ENCODE peak calls at places on chromosomes 13 and 19, in ten cellular contexts. O is neural crest cell; B is GM23338; G is epithelial cell of esophagus; F is activated CD8-positive, alpha-beta T cell treated with anti-CD3 and anti-CD28 coated beads for 36 hours; P is progenitor cell of endocrine pancreas; A is IMR-90; X is upper lobe of right lung; T is fibroblast of the aortic adventitia; H is lung. U is an unnamed sample.

GRCh38 chr13:49446473-49446872 is 2.4 kb downstream of the SETDB2 start:
- DNase-seq in O (no peak), B (no peak), G (no peak), F (no peak), P (no peak), A (no peak), X (no peak), T (no peak), H (no peak), U (no peak)

GRCh38 chr13:24627090-24627714 is 53.0 kb upstream of the ATP12A start:
- DNase-seq in O (peak), B (peak), G (peak), F (no peak), P (peak), A (no peak), X (no peak), T (no peak), H (no peak), U (peak)

GRCh38 chr13:109196896-109197295 is 567.5 kb downstream of the MYO16 start:
- DNase-seq in O (peak), B (peak), G (no peak), F (no peak), P (no peak), A (no peak), X (no peak), T (no peak), H (no peak), U (no peak)

GRCh38 chr19:58037927-58038687 is 4.3 kb downstream of the ZSCAN1 start:
- DNase-seq in O (no peak), B (peak), G (no peak), F (no peak), P (no peak), A (no peak), X (no peak), T (no peak), H (no peak), U (no peak)

GRCh38 chr19:3062165-3063105 is at the start of gene TLE5:
- DNase-seq in O (no peak), B (peak), G (peak), F (peak), P (no peak), A (no peak), X (peak), T (no peak), H (peak), U (no peak)

GRCh38 chr19:19067276-19068072 is 3.7 kb downstream of the SLC25A42 start:
- DNase-seq in O (no peak), B (no peak), G (no peak), F (no peak), P (no peak), A (no peak), X (no peak), T (peak), H (no peak), U (no peak)

GRCh38 chr19:57667220-57667619 is 1.5 kb upstream of the ZSCAN4 start:
- DNase-seq in O (no peak), B (peak), G (no peak), F (no peak), P (no peak), A (no peak), X (no peak), T (no peak), H (no peak), U (no peak)

GRCh38 chr13:99967498-99967883 is 4.1 kb downstream of the ZIC5 start:
- DNase-seq in O (no peak), B (no peak), G (no peak), F (no peak), P (no peak), A (no peak), X (no peak), T (no peak), H (no peak), U (no peak)

GRCh38 chr13:32139251-32139650 is 107.7 kb downstream of the FRY start:
- DNase-seq in O (no peak), B (no peak), G (no peak), F (no peak), P (no peak), A (no peak), X (no peak), T (no peak), H (no peak), U (no peak)

GRCh38 chr13:32010137-32010536 is 21.4 kb upstream of the FRY start:
- DNase-seq in O (no peak), B (no peak), G (no peak), F (no peak), P (no peak), A (peak), X (no peak), T (no peak), H (no peak), U (no peak)

GRCh38 chr13:29935309-29935981 is 85.0 kb upstream of the UBL3 start:
- DNase-seq in O (no peak), B (no peak), G (no peak), F (peak), P (no peak), A (no peak), X (no peak), T (no peak), H (no peak), U (no peak)

GRCh38 chr19:30649934-30650614 is 277.9 kb downstream of the ZNF536 start:
- DNase-seq in O (peak), B (peak), G (peak), F (peak), P (no peak), A (peak), X (no peak), T (peak), H (no peak), U (peak)

GRCh38 chr19:44552324-44552723 is 22.8 kb upstream of the CEACAM20 start:
- DNase-seq in O (peak), B (peak), G (peak), F (peak), P (peak), A (no peak), X (peak), T (peak), H (peak), U (no peak)

GRCh38 chr13:93118081-93118615 is 108.5 kb upstream of the GPC6 start:
- DNase-seq in O (no peak), B (no peak), G (no peak), F (no peak), P (no peak), A (no peak), X (no peak), T (no peak), H (no peak), U (no peak)

GRCh38 chr13:42170029-42170428 is 101.9 kb upstream of the AKAP11 start:
- DNase-seq in O (no peak), B (peak), G (no peak), F (no peak), P (no peak), A (no peak), X (no peak), T (no peak), H (no peak), U (no peak)

GRCh38 chr13:111880185-111880584 is 186.8 kb upstream of the SOX1 start:
- DNase-seq in O (no peak), B (no peak), G (no peak), F (no peak), P (no peak), A (no peak), X (no peak), T (no peak), H (no peak), U (no peak)

GRCh38 chr13:110713981-110714797 is 689 bp downstream of the ING1 start:
- DNase-seq in O (peak), B (peak), G (peak), F (peak), P (peak), A (peak), X (peak), T (peak), H (peak), U (no peak)

GRCh38 chr13:110713642-110713952 is at the start of gene ING1:
- DNase-seq in O (no peak), B (no peak), G (no peak), F (no peak), P (no peak), A (no peak), X (no peak), T (no peak), H (no peak), U (no peak)

GRCh38 chr13:110716235-110716505 is 2.7 kb downstream of the ING1 start:
- DNase-seq in O (no peak), B (peak), G (peak), F (peak), P (no peak), A (no peak), X (no peak), T (peak), H (peak), U (no peak)

GRCh38 chr13:110714798-110715394 is 1.4 kb downstream of the ING1 start:
- DNase-seq in O (peak), B (peak), G (peak), F (peak), P (peak), A (peak), X (peak), T (peak), H (peak), U (no peak)

DNA sequence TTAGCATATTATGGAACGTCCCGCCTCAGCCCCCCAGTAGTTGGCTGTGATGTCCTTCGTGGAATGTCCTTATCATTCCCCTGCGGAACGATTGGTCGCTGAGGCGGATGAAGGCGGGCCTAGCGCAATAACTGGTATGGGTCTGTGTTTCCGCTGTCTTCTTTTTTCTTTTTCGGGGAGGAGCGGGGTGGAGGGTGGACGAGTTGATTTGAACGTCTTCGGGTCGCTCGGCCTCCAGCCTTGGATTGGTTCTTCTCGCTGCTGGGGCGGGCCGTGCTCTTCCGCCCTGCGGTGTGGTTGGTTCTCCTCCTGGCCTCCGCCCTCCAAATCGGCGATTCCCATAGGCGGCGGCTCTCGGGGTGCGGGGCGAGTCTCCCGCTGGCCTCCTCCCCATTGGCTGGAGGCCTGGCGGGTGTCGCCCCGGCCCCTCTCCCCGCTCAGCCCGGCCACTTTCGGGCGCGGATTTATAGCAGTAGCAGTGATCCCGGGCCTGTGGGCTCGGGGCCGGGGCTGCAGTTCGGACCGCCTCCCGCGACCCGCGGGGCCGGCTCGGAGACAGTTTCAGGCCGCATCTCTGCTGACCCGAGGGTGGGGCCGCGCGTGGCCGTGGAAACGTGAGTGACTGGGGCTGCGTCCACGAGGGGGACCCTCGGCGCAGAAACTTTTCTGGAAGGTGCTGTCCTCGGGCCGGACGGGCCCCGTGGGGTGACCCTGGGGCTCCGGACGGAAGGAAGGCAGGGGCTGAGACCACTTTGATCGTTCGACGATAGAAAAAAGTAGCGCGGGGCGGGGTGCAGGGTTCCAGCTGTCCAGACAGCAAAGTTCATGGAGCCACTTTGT is 2.1 kb downstream of the ING1 start:
- DNase-seq in O (peak), B (peak), G (peak), F (peak), P (peak), A (peak), X (peak), T (peak), H (peak), U (peak)
- TF ChIP-seq CTCF in O (peak), B (no peak), G (peak), F (no peak), P (peak), A (no peak), X (peak), T (peak), H (no peak), U (no peak)

GRCh38 chr19:53912653-53913052 is 3.6 kb downstream of the CACNG7 start:
- DNase-seq in O (no peak), B (peak), G (no peak), F (peak), P (no peak), A (no peak), X (no peak), T (no peak), H (no peak), U (no peak)
- TF ChIP-seq CTCF in O (peak), B (peak), G (no peak), F (peak), P (peak), A (no peak), X (peak), T (peak), H (no peak), U (peak)

GRCh38 chr13:35460061-35460460 is 16.4 kb downstream of the MAB21L1 start:
- DNase-seq in O (no peak), B (no peak), G (no peak), F (no peak), P (no peak), A (no peak), X (no peak), T (no peak), H (no peak), U (no peak)
- TF ChIP-seq CTCF in O (no peak), B (no peak), G (no peak), F (no peak), P (no peak), A (no peak), X (no peak), T (no peak), H (no peak), U (no peak)

DNA sequence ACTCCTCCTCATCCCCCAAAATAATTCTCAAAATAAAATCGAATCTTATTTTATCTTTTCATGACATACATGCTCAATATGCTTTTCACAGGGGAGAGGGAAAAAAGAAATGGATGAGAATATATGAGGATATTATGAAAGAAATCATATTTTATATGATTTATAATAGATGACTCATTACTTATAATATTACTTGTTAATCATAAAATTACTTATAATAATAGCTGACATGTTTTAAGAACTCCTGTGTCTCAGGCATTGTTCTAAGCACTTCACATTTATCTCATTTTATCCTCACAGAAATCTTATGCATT is 3.0 kb upstream of the CEACAM3 start:
- DNase-seq in O (no peak), B (no peak), G (no peak), F (no peak), P (no peak), A (no peak), X (no peak), T (no peak), H (no peak), U (no peak)
- TF ChIP-seq CTCF in O (peak), B (no peak), G (no peak), F (no peak), P (no peak), A (no peak), X (no peak), T (no peak), H (no peak), U (no peak)

DNA sequence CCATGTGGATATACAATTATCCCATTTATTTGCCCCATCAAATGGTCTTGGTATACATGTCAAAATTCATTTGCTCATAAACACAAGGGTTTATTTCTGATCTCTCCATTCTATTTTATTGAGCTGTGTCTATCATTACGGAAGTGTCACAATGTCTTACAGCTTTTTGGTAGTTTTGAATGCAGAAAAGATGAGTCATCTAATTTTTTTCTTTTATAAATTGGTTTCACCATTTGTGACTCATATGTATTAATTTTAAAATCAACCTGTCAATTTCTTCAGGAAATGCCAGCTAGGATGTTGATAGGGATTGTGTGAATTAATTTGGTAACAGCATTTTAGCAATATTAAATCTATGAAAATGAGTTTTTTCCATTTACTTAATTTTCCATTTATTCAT is 2549.4 kb downstream of the PCDH9 start:
- DNase-seq in O (no peak), B (no peak), G (peak), F (no peak), P (no peak), A (no peak), X (no peak), T (no peak), H (no peak), U (no peak)
- TF ChIP-seq CTCF in O (no peak), B (no peak), G (no peak), F (no peak), P (no peak), A (no peak), X (no peak), T (no peak), H (no peak), U (no peak)

DNA sequence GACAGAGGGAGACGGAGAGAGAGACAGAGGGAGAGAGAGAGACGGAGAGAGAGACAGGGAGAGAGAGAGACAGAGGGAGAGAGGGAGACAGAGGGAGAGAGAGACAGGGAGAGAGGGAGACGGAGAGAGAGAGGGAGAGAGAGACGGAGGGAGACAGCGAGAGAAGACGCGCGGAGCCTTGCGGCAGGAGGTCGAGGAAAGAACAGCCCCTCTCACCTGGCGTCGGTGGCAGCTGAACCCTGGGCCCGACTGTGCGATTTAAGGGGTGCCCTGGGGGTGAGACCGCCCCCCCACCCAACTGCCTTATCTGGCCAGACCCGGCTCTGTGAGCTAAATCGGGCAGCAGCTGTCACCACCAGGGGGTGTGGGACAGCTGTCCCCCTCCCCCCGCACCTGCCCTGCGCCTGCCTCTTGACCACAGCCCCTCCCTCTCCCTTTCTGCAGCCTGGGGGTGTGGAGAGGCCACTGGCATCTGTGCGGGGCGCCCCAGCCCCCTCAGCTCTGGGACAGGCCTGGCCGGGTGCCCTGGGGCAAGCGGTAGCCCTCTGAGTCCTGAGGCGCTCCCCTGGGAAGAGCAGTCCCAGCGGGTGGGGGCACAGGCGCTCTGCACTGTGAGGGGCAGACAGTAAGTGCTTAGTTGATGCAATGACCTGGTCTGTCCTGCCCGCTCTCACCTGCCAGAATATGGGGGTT is 10.8 kb downstream of the JOSD2 start:
- DNase-seq in O (no peak), B (peak), G (no peak), F (peak), P (no peak), A (no peak), X (no peak), T (no peak), H (no peak), U (no peak)
- TF ChIP-seq CTCF in O (peak), B (peak), G (peak), F (no peak), P (peak), A (peak), X (no peak), T (no peak), H (no peak), U (no peak)

GRCh38 chr19:12272980-12273901 is 21.4 kb downstream of the ZNF44 start:
- DNase-seq in O (no peak), B (no peak), G (no peak), F (no peak), P (no peak), A (no peak), X (no peak), T (peak), H (no peak), U (no peak)

GRCh38 chr19:12272386-12272785 is 22.3 kb downstream of the ZNF44 start:
- DNase-seq in O (no peak), B (no peak), G (no peak), F (no peak), P (no peak), A (no peak), X (no peak), T (no peak), H (no peak), U (no peak)

GRCh38 chr19:12265921-12266704 is 28.6 kb downstream of the ZNF44 start:
- DNase-seq in O (no peak), B (peak), G (no peak), F (no peak), P (no peak), A (no peak), X (no peak), T (no peak), H (no peak), U (no peak)

GRCh38 chr19:12270854-12271253 is 23.8 kb downstream of the ZNF44 start:
- DNase-seq in O (no peak), B (no peak), G (no peak), F (no peak), P (no peak), A (no peak), X (no peak), T (no peak), H (no peak), U (no peak)
- TF ChIP-seq CTCF in O (no peak), B (no peak), G (no peak), F (no peak), P (no peak), A (no peak), X (no peak), T (no peak), H (no peak), U (no peak)

GRCh38 chr19:39046037-39046821 is 13.9 kb upstream of the FBXO27 start:
- DNase-seq in O (no peak), B (peak), G (no peak), F (no peak), P (no peak), A (no peak), X (no peak), T (peak), H (no peak), U (no peak)
- TF ChIP-seq CTCF in O (no peak), B (no peak), G (no peak), F (no peak), P (no peak), A (no peak), X (no peak), T (no peak), H (no peak), U (no peak)

GRCh38 chr19:41893899-41894298 is 10.9 kb downstream of the ARHGEF1 start:
- DNase-seq in O (no peak), B (peak), G (no peak), F (peak), P (no peak), A (peak), X (no peak), T (no peak), H (no peak), U (no peak)
- TF ChIP-seq CTCF in O (no peak), B (peak), G (no peak), F (no peak), P (no peak), A (peak), X (no peak), T (no peak), H (no peak), U (no peak)

DNA sequence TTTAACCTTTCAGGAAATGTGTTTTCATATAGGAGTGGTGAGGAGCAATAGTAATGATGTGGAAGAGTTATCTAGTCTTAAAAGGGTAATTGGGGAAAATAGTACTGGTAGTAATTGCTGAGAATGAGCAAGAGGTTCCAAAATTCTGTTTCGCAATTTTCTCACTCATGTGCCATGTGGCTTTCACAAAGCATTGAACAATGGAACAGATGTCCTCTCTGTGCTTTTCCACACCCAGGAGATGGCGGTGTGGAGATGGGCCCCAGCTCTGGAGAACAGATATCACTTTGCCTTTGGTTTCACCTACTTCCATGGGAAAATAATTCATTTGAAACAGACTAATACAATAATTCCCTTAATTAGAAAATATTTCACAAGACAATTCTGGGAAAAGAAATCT is 170.0 kb upstream of the SLC10A2 start:
- DNase-seq in O (no peak), B (peak), G (peak), F (no peak), P (no peak), A (no peak), X (no peak), T (peak), H (no peak), U (no peak)
- TF ChIP-seq CTCF in O (no peak), B (peak), G (peak), F (no peak), P (no peak), A (no peak), X (no peak), T (peak), H (no peak), U (no peak)